ENCODE peak calls at places on chromosome 1, in nine cellular contexts. Q, M, B, P, N, K, S, E and W are unnamed samples.
A peak's percentile ranks its signal among the peaks of the same experiment; 100 is the strongest.

GRCh38 chr1:58893257-58893869 is 109.5 kb upstream of the JUN start:
- DNase-seq in B (no peak), Q (no peak), K (no peak), E (no peak), S (peak; percentile 49), N (peak; percentile 87), M (peak; percentile 25), P (peak; percentile 51), W (peak; percentile 68)

GRCh38 chr1:110674337-110675059 is at the start of gene KCNA3:
- DNase-seq in N (peak; percentile 75), B (no peak), K (peak; percentile 81), M (no peak), S (peak; percentile 44), Q (no peak), E (no peak), P (no peak), W (peak; percentile 51)

GRCh38 chr1:143691400-143691891 is 280.3 kb downstream of the FAM72C start:
- DNase-seq in P (peak; percentile 3), K (no peak), S (no peak), E (peak; percentile 50), N (no peak), B (no peak), Q (no peak), M (no peak), W (no peak)

GRCh38 chr1:116804736-116805135 is 50.5 kb downstream of the CD2 start:
- DNase-seq in E (no peak), Q (no peak), B (no peak), S (no peak), P (no peak), K (no peak), M (no peak), N (no peak), W (no peak)

GRCh38 chr1:231032963-231033362 is 7.1 kb downstream of the FAM89A start:
- DNase-seq in K (no peak), M (no peak), P (no peak), Q (no peak), B (no peak), N (no peak), E (no peak), S (no peak), W (no peak)

GRCh38 chr1:23422313-23422877 is 2.2 kb downstream of the TCEA3 start:
- DNase-seq in N (peak; percentile 93), E (no peak), M (peak; percentile 60), B (peak; percentile 84), S (no peak), P (peak; percentile 90), K (no peak), Q (peak; percentile 46), W (no peak)

GRCh38 chr1:156357977-156358376 is 11.0 kb upstream of the RHBG start:
- DNase-seq in Q (no peak), M (no peak), K (no peak), N (no peak), S (no peak), E (no peak), B (no peak), P (no peak), W (no peak)

GRCh38 chr1:52059326-52059725 is 3.2 kb downstream of the BTF3L4 start:
- DNase-seq in M (no peak), P (peak; percentile 62), N (no peak), S (no peak), K (no peak), B (no peak), Q (no peak), E (peak; percentile 10), W (no peak)

GRCh38 chr1:98660941-98661543 is 479 bp upstream of the SNX7 start:
- DNase-seq in N (no peak), P (peak; percentile 26), K (no peak), M (no peak), E (no peak), Q (no peak), S (peak; percentile 44), B (no peak), W (no peak)

GRCh38 chr1:95384570-95384969 is 150.6 kb downstream of the RWDD3 start:
- DNase-seq in N (peak; percentile 42), Q (no peak), S (no peak), M (peak; percentile 55), K (peak; percentile 62), E (no peak), B (no peak), P (no peak), W (no peak)